ENCODE peak calls at places on chromosomes 11 and 22, in eight cellular contexts. O is pancreas, I is Panc1, M is Calu3, E is fibroblast of villous mesenchyme, K is epithelial cell of esophagus, S is foreskin fibroblast, J is GM20000. Y is an unnamed sample.

GRCh38 chr22:44225091-44225689 is 44.5 kb downstream of the PARVG start:
- DNase-seq in O (no peak), M (no peak), K (no peak), S (no peak), J (no peak), I (no peak), E (no peak), Y (no peak)

GRCh38 chr11:58530236-58530635 is 22.3 kb upstream of the OR5B21 start:
- DNase-seq in K (no peak), S (no peak), I (no peak), O (no peak), E (no peak), M (no peak), J (no peak), Y (no peak)

GRCh38 chr22:43244803-43245527 is 58.0 kb upstream of the TTLL12 start:
- DNase-seq in O (no peak), S (no peak), K (no peak), I (no peak), E (no peak), M (no peak), J (no peak), Y (peak; percentile 37)

GRCh38 chr22:49192857-49193250 is 634.8 kb downstream of the BRD1 start:
- DNase-seq in I (no peak), O (no peak), J (no peak), M (no peak), K (no peak), E (no peak), S (no peak), Y (no peak)

GRCh38 chr11:15194671-15195415 is 80.1 kb downstream of the INSC start:
- DNase-seq in J (no peak), E (no peak), S (peak; percentile 76), K (no peak), O (no peak), I (no peak), M (no peak), Y (no peak)

GRCh38 chr11:88304352-88304751 is 33.2 kb downstream of the CTSC start:
- DNase-seq in I (no peak), M (no peak), K (no peak), S (no peak), J (no peak), E (no peak), O (no peak), Y (no peak)

GRCh38 chr11:8263109-8263768 is 439 bp downstream of the LMO1 start:
- DNase-seq in M (no peak), K (peak; percentile 13), I (no peak), O (no peak), S (peak; percentile 36), E (no peak), J (no peak), Y (peak; percentile 59)

GRCh38 chr11:32311351-32312077 is 123.8 kb downstream of the WT1 start:
- DNase-seq in K (no peak), J (no peak), S (no peak), E (no peak), M (no peak), I (no peak), O (no peak), Y (no peak)

GRCh38 chr11:27886765-27887328 is 186.6 kb upstream of the BDNF start:
- DNase-seq in O (no peak), I (no peak), J (no peak), M (no peak), K (peak; percentile 57), E (no peak), S (no peak), Y (no peak)

GRCh38 chr11:74255741-74256369 is 55.6 kb downstream of the P4HA3 start:
- DNase-seq in E (peak; percentile 66), S (peak; percentile 86), M (peak; percentile 37), I (peak; percentile 71), J (peak; percentile 70), K (peak; percentile 63), O (peak; percentile 37), Y (peak; percentile 47)

GRCh38 chr11:8267280-8267679 is 3.6 kb upstream of the LMO1 start:
- DNase-seq in I (no peak), K (no peak), O (no peak), M (no peak), J (no peak), S (no peak), E (no peak), Y (no peak)

GRCh38 chr11:8080674-8081590 is at the start of gene TUB:
- DNase-seq in J (peak; percentile 51), E (peak; percentile 7), S (peak; percentile 64), O (peak; percentile 40), I (no peak), K (peak; percentile 21), M (peak; percentile 16), Y (peak; percentile 75)

GRCh38 chr11:96199563-96200025 is 143.4 kb downstream of the MAML2 start:
- DNase-seq in E (peak; percentile 77), S (no peak), I (no peak), O (no peak), J (no peak), M (peak; percentile 51), K (peak; percentile 94), Y (no peak)

GRCh38 chr11:95429376-95429907 is 198.4 kb upstream of the SESN3 start:
- DNase-seq in M (no peak), O (no peak), J (no peak), E (no peak), I (no peak), K (peak; percentile 42), S (peak; percentile 30), Y (no peak)

GRCh38 chr11:16917941-16918340 is 96.3 kb downstream of the PLEKHA7 start:
- DNase-seq in O (no peak), K (peak; percentile 91), J (no peak), M (peak; percentile 26), E (no peak), S (no peak), I (no peak), Y (no peak)

GRCh38 chr11:76810151-76810853 is 27.1 kb downstream of the TSKU start:
- DNase-seq in J (no peak), S (peak; percentile 61), E (no peak), O (no peak), I (no peak), K (peak; percentile 47), M (peak; percentile 63), Y (no peak)

GRCh38 chr22:32823024-32823730 is 21.7 kb downstream of the TIMP3 start:
- DNase-seq in K (peak; percentile 61), M (peak; percentile 69), J (no peak), O (peak; percentile 46), I (no peak), E (no peak), S (peak; percentile 50), Y (peak; percentile 54)

GRCh38 chr11:133383689-133384088 is 148.6 kb downstream of the OPCML start:
- DNase-seq in E (no peak), S (no peak), K (no peak), I (no peak), O (no peak), J (no peak), M (no peak), Y (no peak)

GRCh38 chr11:117535201-117535869 is 207.7 kb downstream of the CEP164 start:
- DNase-seq in J (no peak), M (peak; percentile 7), S (no peak), K (peak; percentile 8), E (no peak), I (no peak), O (peak; percentile 57), Y (no peak)

GRCh38 chr11:134819026-134819425 is 407.0 kb upstream of the B3GAT1 start:
- DNase-seq in I (no peak), E (no peak), S (no peak), M (no peak), K (no peak), J (no peak), O (no peak), Y (no peak)

DNA sequence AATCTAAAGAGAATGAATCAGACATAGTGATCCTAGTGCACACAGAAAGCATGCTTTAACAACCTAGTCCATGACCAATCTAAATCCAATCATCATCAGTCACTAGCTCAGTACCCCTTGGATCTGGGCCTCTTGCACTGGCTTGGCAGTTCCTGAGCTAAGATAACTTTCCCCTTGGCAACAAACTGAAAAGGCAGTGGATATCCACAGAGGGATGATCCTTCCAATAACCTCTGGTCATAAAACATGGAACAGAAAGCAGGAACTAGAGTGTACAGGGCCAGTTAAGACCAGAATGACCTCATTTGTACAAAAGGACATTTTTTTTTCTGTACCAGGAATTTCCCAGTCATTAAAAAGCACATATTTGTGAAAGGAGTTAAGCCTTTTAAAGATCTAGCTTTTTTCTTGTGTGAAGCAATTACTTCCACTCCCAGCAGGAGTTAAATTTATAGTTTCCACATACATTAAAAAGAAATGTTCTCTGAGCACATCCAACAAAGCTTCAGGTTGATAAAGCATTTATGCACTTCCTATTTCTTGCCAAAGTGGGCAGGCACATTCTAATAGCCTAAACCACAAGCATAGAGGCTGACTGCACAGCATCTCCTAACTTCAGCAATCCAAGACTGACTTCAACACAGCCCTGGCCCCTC is 30.0 kb downstream of the GUCY1A2 start:
- DNase-seq in J (no peak), I (no peak), S (peak; percentile 81), E (peak; percentile 88), K (peak; percentile 40), M (no peak), O (no peak), Y (no peak)
- TF ChIP-seq CTCF in J (no peak), I (no peak), S (no peak), E (no peak), K (no peak), M (no peak), O (no peak), Y (no peak)

DNA sequence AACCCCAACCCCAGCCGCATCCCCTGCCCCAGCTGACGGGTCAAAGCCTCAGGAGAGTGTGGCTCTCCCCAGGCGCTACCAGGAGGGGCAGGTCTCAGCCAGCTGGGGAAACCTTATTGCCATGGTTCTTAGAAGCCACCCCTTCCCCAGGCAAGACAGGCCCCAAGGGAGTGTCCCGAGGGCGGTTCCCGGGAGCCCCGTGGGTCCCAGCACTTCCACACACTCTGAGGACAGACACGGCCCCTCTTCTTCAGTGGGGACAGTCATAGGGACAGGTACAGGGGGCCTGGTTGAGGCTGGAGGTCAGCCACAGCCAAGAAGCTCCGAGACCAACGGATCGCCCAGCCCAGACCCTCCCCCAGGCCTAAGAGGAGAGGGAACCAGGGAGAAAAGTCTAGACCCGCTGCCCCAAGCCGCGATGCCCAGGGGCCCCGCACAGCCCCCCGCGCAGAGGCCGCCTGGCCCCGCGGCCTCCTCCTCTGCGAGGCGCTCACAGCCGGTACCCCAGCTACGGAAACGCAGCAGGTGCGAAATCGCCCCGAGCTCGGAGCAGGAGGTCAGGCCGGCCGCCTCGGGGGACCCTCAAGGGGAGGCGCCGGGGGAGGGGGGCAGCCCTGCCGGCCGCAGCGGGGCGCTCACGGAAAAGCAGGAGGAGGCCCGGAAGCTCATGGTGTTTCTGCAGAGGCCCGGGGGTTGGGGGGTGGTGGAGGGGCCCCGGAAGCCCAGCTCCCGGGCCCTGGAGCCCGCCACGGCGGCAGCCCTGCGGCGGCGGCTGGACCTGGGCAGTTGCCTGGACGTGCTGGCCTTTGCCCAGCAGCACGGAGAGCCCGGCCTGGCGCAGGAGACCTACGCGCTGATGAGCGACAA is 2.6 kb downstream of the KLHDC7B start:
- DNase-seq in E (no peak), O (peak; percentile 57), K (no peak), J (peak; percentile 86), M (no peak), S (no peak), I (no peak), Y (no peak)
- TF ChIP-seq CTCF in E (no peak), O (no peak), K (no peak), J (no peak), M (no peak), S (no peak), I (no peak), Y (no peak)

GRCh38 chr11:93775289-93775688 is 8.8 kb upstream of the MED17 start:
- DNase-seq in S (peak; percentile 8), M (peak; percentile 11), I (no peak), K (peak; percentile 12), J (no peak), E (no peak), O (no peak), Y (peak; percentile 17)
- TF ChIP-seq CTCF in S (no peak), M (no peak), I (peak; percentile 61), K (no peak), J (no peak), E (peak; percentile 35), O (no peak), Y (no peak)

GRCh38 chr11:124762624-124763155 is 600 bp upstream of the ESAM start:
- DNase-seq in O (peak; percentile 28), S (no peak), I (no peak), J (peak; percentile 55), K (no peak), E (no peak), M (no peak), Y (peak; percentile 59)
- TF ChIP-seq CTCF in O (no peak), S (no peak), I (no peak), J (peak; percentile 42), K (no peak), E (no peak), M (no peak), Y (no peak)